ENCODE peak calls at places on chromosome 12, in four cellular contexts. S is retinal pigment epithelial cell, R is neuronal stem cell, M is A549. J is an unnamed sample.

GRCh38 chr12:76980196-76980595 is 85.2 kb downstream of the E2F7 start:
- DNase-seq in S (no peak), R (no peak), M (no peak), J (no peak)

GRCh38 chr12:69519871-69520270 is 49.7 kb downstream of the FRS2 start:
- DNase-seq in S (peak), R (no peak), M (no peak), J (no peak)

GRCh38 chr12:90978117-90978770 is 23.3 kb upstream of the CCER1 start:
- DNase-seq in S (no peak), R (peak), M (peak), J (peak)

GRCh38 chr12:68636268-68636667 is 25.6 kb downstream of the RAP1B start:
- DNase-seq in S (no peak), R (no peak), M (peak), J (no peak)

GRCh38 chr12:77575376-77575775 is 255.3 kb upstream of the NAV3 start:
- DNase-seq in S (no peak), R (no peak), M (no peak), J (no peak)

GRCh38 chr12:78260976-78261375 is 430.3 kb downstream of the NAV3 start:
- DNase-seq in S (no peak), R (no peak), M (no peak), J (no peak)

GRCh38 chr12:124273630-124274029 is 21.3 kb upstream of the RFLNA start:
- DNase-seq in S (peak), R (no peak), M (peak), J (peak)

GRCh38 chr12:115570271-115570777 is 707.2 kb downstream of the MED13L start:
- DNase-seq in S (no peak), R (peak), M (peak), J (no peak)

GRCh38 chr12:14936224-14936861 is 2.0 kb downstream of the ERP27 start:
- DNase-seq in S (no peak), R (no peak), M (peak), J (no peak)

GRCh38 chr12:124740691-124741137 is 123.0 kb downstream of the SCARB1 start:
- DNase-seq in S (no peak), R (no peak), M (peak), J (no peak)

GRCh38 chr12:9273276-9273675 is 65.1 kb upstream of the PZP start:
- DNase-seq in S (no peak), R (no peak), M (no peak), J (no peak)

GRCh38 chr12:11695321-11695720 is 45.8 kb downstream of the ETV6 start:
- DNase-seq in S (no peak), R (no peak), M (no peak), J (no peak)

GRCh38 chr12:78562358-78563205 is 302.0 kb upstream of the SYT1 start:
- DNase-seq in S (no peak), R (no peak), M (peak), J (peak)

GRCh38 chr12:103969391-103969790 is 3.7 kb downstream of the TDG start:
- DNase-seq in S (no peak), R (no peak), M (no peak), J (no peak)
- H3K4me3 ChIP-seq in S (no peak), R (no peak), M (no peak), J (no peak)

GRCh38 chr12:57135487-57135886 is 7.2 kb downstream of the LRP1 start:
- DNase-seq in S (no peak), R (no peak), M (no peak), J (no peak)
- H3K4me3 ChIP-seq in S (no peak), R (no peak), M (no peak), J (no peak)

GRCh38 chr12:108730337-108731104 is 797 bp downstream of the CORO1C start:
- DNase-seq in S (no peak), R (peak), M (peak), J (peak)

GRCh38 chr12:108727868-108728735 is 3.2 kb downstream of the CORO1C start:
- DNase-seq in S (no peak), R (no peak), M (no peak), J (no peak)

GRCh38 chr12:108731105-108731865 is at the start of gene CORO1C:
- DNase-seq in S (peak), R (peak), M (peak), J (peak)

GRCh38 chr12:108729612-108730336 is 1.5 kb downstream of the CORO1C start:
- DNase-seq in S (no peak), R (peak), M (no peak), J (peak)

GRCh38 chr12:108728820-108729611 is 2.3 kb downstream of the CORO1C start:
- DNase-seq in S (no peak), R (no peak), M (no peak), J (no peak)
- H3K4me3 ChIP-seq in S (peak), R (no peak), M (peak), J (peak)

DNA sequence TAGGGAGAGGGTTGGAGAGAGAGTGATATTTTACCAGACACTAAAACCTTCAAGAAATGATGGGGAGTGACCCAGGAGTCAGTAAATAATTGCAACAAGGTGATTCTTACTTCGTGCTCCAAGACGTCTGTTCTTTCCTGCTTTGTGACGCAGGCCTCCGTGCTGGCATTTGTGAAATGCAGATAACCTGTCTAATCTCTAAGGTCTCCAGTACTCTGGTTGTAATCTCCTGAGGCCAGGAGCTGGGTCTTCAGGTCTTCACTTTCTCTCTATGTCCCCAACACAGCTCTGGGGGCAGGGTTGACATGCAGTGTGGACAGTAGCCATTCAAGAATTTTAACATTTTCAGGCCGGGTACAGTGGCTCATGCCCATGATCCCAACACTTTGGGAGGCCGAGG is 53.1 kb downstream of the CD9 start:
- DNase-seq in S (no peak), R (no peak), M (no peak), J (no peak)
- H3K4me3 ChIP-seq in S (no peak), R (no peak), M (no peak), J (no peak)

DNA sequence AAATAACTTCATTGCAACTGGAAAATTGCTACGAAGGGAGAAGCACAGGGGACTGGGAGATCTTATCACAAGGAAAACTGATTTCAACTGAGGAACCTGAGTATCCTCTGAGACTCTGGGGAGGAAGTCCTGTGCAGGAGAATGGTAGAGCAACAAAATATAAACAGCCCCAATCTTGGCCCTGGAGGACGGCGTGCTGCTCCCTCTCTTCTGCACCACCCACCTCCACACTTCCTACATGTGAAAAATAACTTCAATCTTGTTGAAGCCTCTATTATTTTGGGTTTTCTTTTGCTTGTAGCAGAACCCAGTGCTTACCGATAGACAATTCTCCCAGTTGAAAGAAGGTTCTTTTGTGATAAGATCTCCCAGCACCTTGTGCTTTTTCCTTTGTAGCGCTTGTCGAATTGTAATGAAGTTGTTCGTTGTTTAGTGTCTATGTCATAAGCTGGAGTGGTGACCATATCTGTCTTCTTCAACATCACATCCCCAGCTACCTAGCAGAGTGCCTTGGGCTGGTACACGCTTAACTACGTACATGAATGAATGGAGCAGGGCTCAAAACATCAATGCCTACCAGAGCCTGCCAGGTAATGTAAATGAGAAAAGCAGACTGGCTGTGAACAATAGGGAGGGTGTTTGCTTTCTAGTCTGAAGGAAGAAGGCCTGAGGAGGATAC is 2.8 kb upstream of the CD4 start:
- DNase-seq in S (no peak), R (no peak), M (no peak), J (no peak)
- H3K4me3 ChIP-seq in S (no peak), R (no peak), M (no peak), J (no peak)

GRCh38 chr12:94147377-94147990 is 893 bp upstream of the PLXNC1 start:
- DNase-seq in S (no peak), R (no peak), M (no peak), J (peak)

GRCh38 chr12:94148841-94149780 is 734 bp downstream of the PLXNC1 start:
- DNase-seq in S (no peak), R (peak), M (peak), J (peak)

GRCh38 chr12:94146166-94146565 is 2.2 kb upstream of the PLXNC1 start:
- DNase-seq in S (no peak), R (no peak), M (no peak), J (no peak)

GRCh38 chr12:94149781-94150482 is 1.6 kb downstream of the PLXNC1 start:
- DNase-seq in S (no peak), R (peak), M (peak), J (no peak)

DNA sequence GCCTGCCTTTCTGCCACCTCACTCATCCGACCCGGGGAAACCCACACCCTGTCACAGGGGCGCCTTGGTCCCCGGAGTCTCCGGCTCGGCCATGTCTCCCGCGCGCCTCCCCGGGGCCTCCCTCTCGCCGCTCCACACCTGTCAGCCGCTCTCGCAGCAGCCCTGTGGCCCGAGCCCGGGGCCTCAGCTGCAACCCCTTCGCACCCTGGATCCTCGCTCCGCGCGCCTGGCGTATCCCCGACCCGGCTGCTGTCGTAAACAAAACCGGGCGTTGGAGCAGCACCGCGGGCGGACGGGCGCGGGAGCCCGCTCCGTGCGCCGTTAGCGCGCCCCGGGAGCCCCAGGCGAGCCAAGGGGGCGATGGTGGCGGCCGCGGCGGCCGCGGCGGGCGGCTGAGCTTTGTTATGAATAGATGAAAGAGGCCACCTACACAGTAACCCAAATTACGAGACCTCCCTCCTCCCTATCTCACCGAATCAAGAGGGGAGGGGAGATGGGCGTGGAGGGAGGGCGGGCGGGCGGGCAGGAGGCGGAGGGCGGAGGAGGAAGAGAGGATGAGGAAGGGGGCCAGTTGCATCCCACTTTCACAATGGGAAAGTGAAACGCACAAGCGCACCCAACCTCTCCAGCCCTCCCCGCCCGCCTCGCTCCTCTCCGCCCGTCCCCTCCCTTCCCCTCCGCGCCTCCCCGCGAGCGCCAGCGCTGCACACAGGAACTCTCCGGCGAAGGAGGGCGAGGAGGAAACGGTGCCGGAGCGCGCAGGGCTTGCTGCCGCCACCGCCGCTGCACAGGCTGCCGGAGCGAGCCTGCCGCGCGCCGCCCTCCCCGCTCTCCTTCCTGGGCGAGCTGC is at the start of gene PLXNC1:
- DNase-seq in S (no peak), R (peak), M (peak), J (peak)
- H3K4me3 ChIP-seq in S (peak), R (peak), M (peak), J (peak)

DNA sequence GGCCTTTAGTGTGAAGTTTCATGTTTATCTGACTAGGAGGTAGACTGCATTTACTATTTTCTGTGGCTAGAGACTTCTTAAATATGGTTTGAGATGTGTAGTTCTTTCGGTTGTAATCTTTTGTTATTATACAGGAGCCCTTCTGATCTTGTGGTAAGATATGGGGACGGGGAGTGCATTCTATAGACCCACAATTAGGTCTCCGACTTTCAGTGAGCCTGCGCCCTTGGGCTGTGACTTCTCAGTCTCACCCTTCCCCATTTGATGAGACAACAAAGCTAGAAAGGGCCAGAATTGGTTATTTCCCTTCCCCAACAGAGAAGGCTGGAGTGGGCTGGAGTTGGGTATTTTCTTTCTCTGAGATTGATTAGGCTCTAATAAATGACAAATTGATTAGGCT is 130.0 kb downstream of the MSRB3 start:
- DNase-seq in S (no peak), R (no peak), M (no peak), J (no peak)
- H3K4me3 ChIP-seq in S (no peak), R (no peak), M (no peak), J (no peak)

DNA sequence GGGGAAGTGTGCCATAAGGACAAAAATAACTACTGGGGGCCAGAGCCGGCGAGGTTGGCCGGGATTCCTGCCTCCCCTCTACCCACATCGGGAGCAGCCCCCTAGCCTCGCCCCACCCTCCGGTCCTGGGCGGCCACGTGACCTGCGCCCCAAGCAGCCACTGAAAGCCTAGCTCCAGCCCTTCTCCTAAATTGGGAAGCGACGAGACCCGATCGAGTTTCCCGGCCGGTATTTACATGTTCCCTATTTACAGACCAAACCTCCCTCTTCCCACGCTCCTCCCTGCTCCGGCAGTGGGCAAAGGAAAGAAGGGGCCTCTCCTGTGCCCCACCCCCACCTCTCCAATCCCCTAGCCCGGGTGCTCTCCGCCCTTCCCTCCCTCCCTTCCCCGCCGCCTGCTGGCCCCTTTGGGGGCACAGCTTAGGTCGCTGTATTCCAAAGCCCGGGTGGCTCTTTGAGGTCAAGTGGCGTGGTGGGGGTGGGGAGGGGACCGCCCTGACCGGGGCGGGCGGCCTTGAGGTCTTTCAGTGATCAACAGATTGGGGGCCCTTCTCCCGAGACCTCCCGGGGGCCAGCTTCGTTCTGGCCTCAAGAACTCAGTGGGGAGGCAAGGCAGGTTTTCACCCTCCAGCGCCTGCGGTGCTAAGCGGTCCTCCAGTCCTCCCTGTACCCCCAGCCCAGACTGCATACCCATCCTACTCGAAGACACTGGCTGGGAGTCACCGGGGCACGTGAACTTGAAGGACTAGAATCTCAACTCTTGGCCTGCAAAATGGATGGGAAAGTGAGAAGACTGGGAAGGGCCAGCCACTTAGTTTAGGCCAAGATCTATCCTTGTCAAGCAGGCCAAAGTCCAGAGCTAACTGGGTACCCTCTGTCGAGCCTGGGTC is 6.3 kb upstream of the CTDSP2 start:
- DNase-seq in S (no peak), R (peak), M (no peak), J (no peak)
- H3K4me3 ChIP-seq in S (peak), R (peak), M (no peak), J (no peak)

J was measured in OCI-LY7.